ENCODE peak calls at places on chromosomes 16 and 17, in six cellular contexts. One of them, this sample, is unnamed.
A peak's percentile ranks its signal among the peaks of the same experiment; 100 is the strongest.

GRCh38 chr17:47803751-47804150 is 17.8 kb downstream of the OSBPL7 start:
- DNase-seq in fibroblast of the aortic adventitia: no peak
- DNase-seq in HFF-Myc: no peak
- DNase-seq in AG04450: no peak
- DNase-seq in A549: no peak
- DNase-seq in H1: no peak
- DNase-seq in this sample: no peak

GRCh38 chr17:5272313-5272712 is 9.8 kb upstream of the RABEP1 start:
- DNase-seq in fibroblast of the aortic adventitia: no peak
- DNase-seq in HFF-Myc: no peak
- DNase-seq in AG04450: no peak
- DNase-seq in A549: no peak
- DNase-seq in H1: no peak
- DNase-seq in this sample: no peak

GRCh38 chr16:66695474-66695934 is 1.0 kb downstream of the CMTM4 start:
- DNase-seq in fibroblast of the aortic adventitia: no peak
- DNase-seq in HFF-Myc: no peak
- DNase-seq in AG04450: no peak
- DNase-seq in A549: no peak
- DNase-seq in H1: no peak
- DNase-seq in this sample: no peak

GRCh38 chr16:4962716-4963115 is 4.6 kb downstream of the SEC14L5 start:
- DNase-seq in fibroblast of the aortic adventitia: no peak
- DNase-seq in HFF-Myc: no peak
- DNase-seq in AG04450: no peak
- DNase-seq in A549: no peak
- DNase-seq in H1: no peak
- DNase-seq in this sample: no peak

GRCh38 chr17:32485261-32485955 is 1.4 kb upstream of the CDK5R1 start:
- DNase-seq in fibroblast of the aortic adventitia: no peak
- DNase-seq in HFF-Myc: no peak
- DNase-seq in AG04450: no peak
- DNase-seq in A549: no peak
- DNase-seq in H1: no peak
- DNase-seq in this sample: no peak

GRCh38 chr17:62740066-62740465 is 68.0 kb downstream of the MARCHF10 start:
- DNase-seq in fibroblast of the aortic adventitia: no peak
- DNase-seq in HFF-Myc: no peak
- DNase-seq in AG04450: no peak
- DNase-seq in A549: no peak
- DNase-seq in H1: no peak
- DNase-seq in this sample: peak; percentile 23

GRCh38 chr17:46832945-46833839 is 14.7 kb upstream of the WNT3 start:
- DNase-seq in fibroblast of the aortic adventitia: peak; percentile 78
- DNase-seq in HFF-Myc: no peak
- DNase-seq in AG04450: peak; percentile 44
- DNase-seq in A549: no peak
- DNase-seq in H1: no peak
- DNase-seq in this sample: no peak

GRCh38 chr17:2853722-2854580 is 57.7 kb downstream of the RAP1GAP2 start:
- DNase-seq in fibroblast of the aortic adventitia: no peak
- DNase-seq in HFF-Myc: no peak
- DNase-seq in AG04450: no peak
- DNase-seq in A549: peak; percentile 64
- DNase-seq in H1: no peak
- DNase-seq in this sample: no peak

GRCh38 chr16:2520784-2521577 is 810 bp downstream of the AMDHD2 start:
- DNase-seq in fibroblast of the aortic adventitia: no peak
- DNase-seq in HFF-Myc: no peak
- DNase-seq in AG04450: no peak
- DNase-seq in A549: no peak
- DNase-seq in H1: no peak
- DNase-seq in this sample: no peak

GRCh38 chr16:1206786-1207185 is 18.3 kb downstream of the TPSG1 start:
- DNase-seq in fibroblast of the aortic adventitia: no peak
- DNase-seq in HFF-Myc: no peak
- DNase-seq in AG04450: no peak
- DNase-seq in A549: no peak
- DNase-seq in H1: no peak
- DNase-seq in this sample: no peak

GRCh38 chr16:53052519-53053501 is at the start of gene CHD9NB:
- DNase-seq in fibroblast of the aortic adventitia: peak; percentile 95
- DNase-seq in HFF-Myc: peak; percentile 86
- DNase-seq in AG04450: peak; percentile 61
- DNase-seq in A549: peak; percentile 79
- DNase-seq in H1: no peak
- DNase-seq in this sample: peak; percentile 74

GRCh38 chr16:85461814-85462404 is 151.2 kb upstream of the GSE1 start:
- DNase-seq in fibroblast of the aortic adventitia: peak; percentile 47
- DNase-seq in HFF-Myc: no peak
- DNase-seq in AG04450: peak; percentile 10
- DNase-seq in A549: no peak
- DNase-seq in H1: no peak
- DNase-seq in this sample: no peak

GRCh38 chr16:563072-563644 is 3.0 kb downstream of the PRR35 start:
- DNase-seq in fibroblast of the aortic adventitia: no peak
- DNase-seq in HFF-Myc: no peak
- DNase-seq in AG04450: no peak
- DNase-seq in A549: no peak
- DNase-seq in H1: no peak
- DNase-seq in this sample: no peak

GRCh38 chr17:66739553-66739952 is 95.4 kb upstream of the CACNG5 start:
- DNase-seq in fibroblast of the aortic adventitia: no peak
- DNase-seq in HFF-Myc: no peak
- DNase-seq in AG04450: no peak
- DNase-seq in A549: no peak
- DNase-seq in H1: no peak
- DNase-seq in this sample: no peak

GRCh38 chr17:63840591-63841349 is 1.7 kb downstream of the SMARCD2 start:
- DNase-seq in fibroblast of the aortic adventitia: peak; percentile 46
- DNase-seq in HFF-Myc: peak; percentile 53
- DNase-seq in AG04450: no peak
- DNase-seq in A549: no peak
- DNase-seq in H1: no peak
- DNase-seq in this sample: no peak

GRCh38 chr17:146546-146945 is 9.2 kb downstream of the SCGB1C2 start:
- DNase-seq in fibroblast of the aortic adventitia: no peak
- DNase-seq in HFF-Myc: no peak
- DNase-seq in AG04450: no peak
- DNase-seq in A549: no peak
- DNase-seq in H1: no peak
- DNase-seq in this sample: no peak

GRCh38 chr16:17439580-17439979 is 31.2 kb downstream of the XYLT1 start:
- DNase-seq in fibroblast of the aortic adventitia: no peak
- DNase-seq in HFF-Myc: no peak
- DNase-seq in AG04450: no peak
- DNase-seq in A549: no peak
- DNase-seq in H1: no peak
- DNase-seq in this sample: no peak

GRCh38 chr17:45144199-45145034 is 3.9 kb upstream of the HEXIM1 start:
- DNase-seq in fibroblast of the aortic adventitia: no peak
- DNase-seq in HFF-Myc: no peak
- DNase-seq in AG04450: no peak
- DNase-seq in A549: no peak
- DNase-seq in H1: no peak
- DNase-seq in this sample: no peak

GRCh38 chr16:12289175-12290063 is 312.9 kb downstream of the SNX29 start:
- DNase-seq in fibroblast of the aortic adventitia: peak; percentile 23
- DNase-seq in HFF-Myc: no peak
- DNase-seq in AG04450: no peak
- DNase-seq in A549: no peak
- DNase-seq in H1: no peak
- DNase-seq in this sample: no peak

GRCh38 chr16:88373211-88373610 is 9.5 kb upstream of the ZNF469 start:
- DNase-seq in fibroblast of the aortic adventitia: no peak
- DNase-seq in HFF-Myc: no peak
- DNase-seq in AG04450: no peak
- DNase-seq in A549: no peak
- DNase-seq in H1: no peak
- DNase-seq in this sample: no peak

GRCh38 chr16:51968756-51969155 is 578.2 kb downstream of the TOX3 start:
- DNase-seq in fibroblast of the aortic adventitia: no peak
- DNase-seq in HFF-Myc: no peak
- DNase-seq in AG04450: no peak
- DNase-seq in A549: no peak
- DNase-seq in H1: no peak
- DNase-seq in this sample: no peak

GRCh38 chr17:17204635-17205231 is 1.4 kb downstream of the PLD6 start:
- DNase-seq in fibroblast of the aortic adventitia: no peak
- DNase-seq in HFF-Myc: no peak
- DNase-seq in AG04450: no peak
- DNase-seq in A549: no peak
- DNase-seq in H1: no peak
- DNase-seq in this sample: no peak

GRCh38 chr17:17206913-17207368 is 808 bp upstream of the PLD6 start:
- DNase-seq in fibroblast of the aortic adventitia: peak; percentile 28
- DNase-seq in HFF-Myc: no peak
- DNase-seq in AG04450: no peak
- DNase-seq in A549: no peak
- DNase-seq in H1: no peak
- DNase-seq in this sample: no peak

GRCh38 chr17:17205368-17206148 is 575 bp downstream of the PLD6 start:
- DNase-seq in fibroblast of the aortic adventitia: peak; percentile 54
- DNase-seq in HFF-Myc: no peak
- DNase-seq in AG04450: no peak
- DNase-seq in A549: peak; percentile 76
- DNase-seq in H1: no peak
- DNase-seq in this sample: no peak

GRCh38 chr17:17208013-17208412 is 1.9 kb upstream of the PLD6 start:
- DNase-seq in fibroblast of the aortic adventitia: no peak
- DNase-seq in HFF-Myc: no peak
- DNase-seq in AG04450: no peak
- DNase-seq in A549: no peak
- DNase-seq in H1: no peak
- DNase-seq in this sample: no peak

DNA sequence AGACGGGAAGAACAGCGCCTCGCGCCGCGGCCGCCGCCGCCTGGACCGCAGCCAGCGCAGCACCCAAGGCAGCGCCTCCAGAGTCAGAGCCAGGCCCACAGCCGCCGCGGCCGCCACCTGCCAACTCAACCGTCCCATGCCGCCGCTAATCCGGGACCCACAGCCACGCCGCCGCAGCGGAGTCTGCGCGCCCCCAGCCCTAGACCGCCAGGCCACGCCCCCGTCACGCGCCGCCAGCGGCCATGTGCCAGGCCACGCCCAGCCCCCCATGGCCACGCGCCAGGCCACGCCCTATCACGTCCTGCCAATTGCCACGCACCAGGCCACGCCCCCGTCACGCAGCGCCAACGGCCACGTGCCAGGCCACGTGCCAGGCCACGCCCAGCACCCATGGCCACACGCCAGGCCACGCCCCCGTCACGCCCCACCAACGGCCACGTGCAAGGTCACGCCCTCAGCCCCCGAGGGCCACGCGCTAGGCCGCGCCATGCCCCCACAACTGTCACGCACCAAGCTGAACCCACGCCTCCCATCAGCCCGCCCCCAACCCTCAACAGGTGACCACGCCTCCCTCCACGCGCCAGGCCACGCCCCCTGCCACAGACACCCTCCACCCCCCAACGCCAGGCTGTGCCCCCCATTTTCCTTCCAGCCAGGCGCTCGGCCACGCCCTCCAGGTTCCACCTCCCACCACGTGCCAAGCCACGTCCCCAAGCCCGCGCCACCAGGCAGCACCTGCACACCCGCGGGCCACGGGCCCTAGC is at the start of gene PLD6:
- DNase-seq in fibroblast of the aortic adventitia: peak; percentile 73
- DNase-seq in HFF-Myc: peak; percentile 32
- DNase-seq in AG04450: no peak
- DNase-seq in A549: peak; percentile 72
- DNase-seq in H1: no peak
- DNase-seq in this sample: no peak
- H3K4me3 ChIP-seq in fibroblast of the aortic adventitia: peak within 1 kb of the TSS; percentile 80
- H3K4me3 ChIP-seq in HFF-Myc: peak within 1 kb of the TSS; percentile 62
- H3K4me3 ChIP-seq in AG04450: peak within 1 kb of the TSS; percentile 58
- H3K4me3 ChIP-seq in A549: peak within 1 kb of the TSS; percentile 78
- H3K4me3 ChIP-seq in H1: no peak within 1 kb of the TSS
- H3K4me3 ChIP-seq in this sample: peak within 1 kb of the TSS; percentile 62

GRCh38 chr16:50244504-50245416 is 21.6 kb upstream of the ADCY7 start:
- DNase-seq in fibroblast of the aortic adventitia: no peak
- DNase-seq in HFF-Myc: no peak
- DNase-seq in AG04450: no peak
- DNase-seq in A549: no peak
- DNase-seq in H1: no peak
- DNase-seq in this sample: no peak
- H3K4me3 ChIP-seq in fibroblast of the aortic adventitia: peak overlapping the region; percentile 70
- H3K4me3 ChIP-seq in HFF-Myc: no peak overlapping the region
- H3K4me3 ChIP-seq in AG04450: no peak overlapping the region
- H3K4me3 ChIP-seq in A549: peak overlapping the region; percentile 68
- H3K4me3 ChIP-seq in H1: peak overlapping the region; percentile 59
- H3K4me3 ChIP-seq in this sample: no peak overlapping the region

DNA sequence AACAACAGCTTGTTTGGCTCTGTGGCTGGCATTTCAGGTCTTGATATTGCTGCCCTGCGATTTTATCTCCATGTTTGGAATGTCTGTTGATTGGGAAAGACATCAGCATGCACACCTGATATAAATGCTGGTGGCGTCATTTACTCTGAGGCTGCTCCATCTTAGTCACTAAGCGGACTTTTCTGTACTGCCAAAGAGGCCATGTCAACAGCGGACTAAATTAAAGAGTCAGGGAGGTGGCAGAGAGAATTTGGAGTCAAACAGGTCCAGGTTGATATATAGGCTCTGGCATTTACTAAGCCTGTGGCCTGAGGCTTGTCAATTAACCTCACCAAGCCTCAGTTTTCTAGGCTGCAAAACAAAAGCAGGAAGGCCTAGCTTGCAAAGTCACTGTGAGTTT is 6.2 kb downstream of the RBFOX1 start:
- DNase-seq in fibroblast of the aortic adventitia: no peak
- DNase-seq in HFF-Myc: no peak
- DNase-seq in AG04450: no peak
- DNase-seq in A549: no peak
- DNase-seq in H1: no peak
- DNase-seq in this sample: no peak
- H3K4me3 ChIP-seq in fibroblast of the aortic adventitia: no peak overlapping the region
- H3K4me3 ChIP-seq in HFF-Myc: no peak overlapping the region
- H3K4me3 ChIP-seq in AG04450: no peak overlapping the region
- H3K4me3 ChIP-seq in A549: no peak overlapping the region
- H3K4me3 ChIP-seq in H1: no peak overlapping the region
- H3K4me3 ChIP-seq in this sample: no peak overlapping the region

GRCh38 chr16:31868164-31868563 is 5.4 kb upstream of the ZNF267 start:
- DNase-seq in fibroblast of the aortic adventitia: no peak
- DNase-seq in HFF-Myc: no peak
- DNase-seq in AG04450: no peak
- DNase-seq in A549: no peak
- DNase-seq in H1: no peak
- DNase-seq in this sample: no peak

GRCh38 chr16:31871510-31871909 is 2.1 kb upstream of the ZNF267 start:
- DNase-seq in fibroblast of the aortic adventitia: no peak
- DNase-seq in HFF-Myc: no peak
- DNase-seq in AG04450: no peak
- DNase-seq in A549: no peak
- DNase-seq in H1: no peak
- DNase-seq in this sample: no peak

GRCh38 chr16:31868701-31869167 is 4.9 kb upstream of the ZNF267 start:
- DNase-seq in fibroblast of the aortic adventitia: peak; percentile 81
- DNase-seq in HFF-Myc: peak; percentile 37
- DNase-seq in AG04450: peak; percentile 26
- DNase-seq in A549: peak; percentile 51
- DNase-seq in H1: no peak
- DNase-seq in this sample: no peak

GRCh38 chr16:31870809-31871208 is 2.8 kb upstream of the ZNF267 start:
- DNase-seq in fibroblast of the aortic adventitia: no peak
- DNase-seq in HFF-Myc: no peak
- DNase-seq in AG04450: no peak
- DNase-seq in A549: no peak
- DNase-seq in H1: no peak
- DNase-seq in this sample: no peak

GRCh38 chr16:31869511-31870201 is 4.0 kb upstream of the ZNF267 start:
- DNase-seq in fibroblast of the aortic adventitia: peak; percentile 67
- DNase-seq in HFF-Myc: peak; percentile 35
- DNase-seq in AG04450: peak; percentile 42
- DNase-seq in A549: no peak
- DNase-seq in H1: no peak
- DNase-seq in this sample: peak; percentile 23
- H3K4me3 ChIP-seq in fibroblast of the aortic adventitia: no peak overlapping the region
- H3K4me3 ChIP-seq in HFF-Myc: no peak overlapping the region
- H3K4me3 ChIP-seq in AG04450: no peak overlapping the region
- H3K4me3 ChIP-seq in A549: no peak overlapping the region
- H3K4me3 ChIP-seq in H1: no peak overlapping the region
- H3K4me3 ChIP-seq in this sample: no peak overlapping the region